ENCODE peak calls at places on chromosomes 3 and 15, in five cellular contexts. L, Z, I, U and S are unnamed samples.

GRCh38 chr15:32905481-32905880 is 187.7 kb downstream of the GREM1 start:
- DNase-seq in L (no peak), Z (no peak), I (no peak), U (no peak), S (no peak)

GRCh38 chr3:11165457-11165856 is 11.2 kb downstream of the HRH1 start:
- DNase-seq in L (no peak), Z (no peak), I (no peak), U (no peak), S (no peak)

GRCh38 chr3:192011137-192011536 is 550.2 kb downstream of the PYDC2 start:
- DNase-seq in L (no peak), Z (no peak), I (no peak), U (no peak), S (no peak)

GRCh38 chr3:50696276-50696675 is 21.5 kb downstream of the DOCK3 start:
- DNase-seq in L (no peak), Z (no peak), I (no peak), U (no peak), S (no peak)

GRCh38 chr3:55939287-55939686 is 452.2 kb upstream of the WNT5A start:
- DNase-seq in L (no peak), Z (no peak), I (no peak), U (no peak), S (no peak)

GRCh38 chr15:71215126-71215894 is 100.0 kb downstream of the THSD4 start:
- DNase-seq in L (no peak), Z (no peak), I (no peak), U (no peak), S (peak)

GRCh38 chr15:62124176-62124952 is 40.7 kb downstream of the C2CD4B start:
- DNase-seq in L (no peak), Z (peak), I (no peak), U (no peak), S (no peak)

GRCh38 chr15:70341566-70341965 is 243.8 kb upstream of the TLE3 start:
- DNase-seq in L (no peak), Z (no peak), I (no peak), U (no peak), S (peak)

GRCh38 chr15:29556385-29556784 is 265.9 kb downstream of the TJP1 start:
- DNase-seq in L (no peak), Z (no peak), I (no peak), U (no peak), S (no peak)

GRCh38 chr15:35545825-35546580 is at the start of gene DPH6:
- DNase-seq in L (no peak), Z (peak), I (peak), U (peak), S (peak)

GRCh38 chr3:183339461-183340086 is 86.5 kb downstream of the B3GNT5 start:
- DNase-seq in L (no peak), Z (no peak), I (no peak), U (no peak), S (no peak)

GRCh38 chr3:46711770-46712169 is 5.9 kb downstream of the PRSS50 start:
- DNase-seq in L (no peak), Z (no peak), I (no peak), U (no peak), S (peak)

GRCh38 chr15:67059127-67059553 is 6.3 kb upstream of the SMAD3 start:
- DNase-seq in L (no peak), Z (peak), I (no peak), U (peak), S (no peak)

GRCh38 chr3:71415708-71416108 is 167.8 kb downstream of the FOXP1 start:
- DNase-seq in L (no peak), Z (peak), I (no peak), U (no peak), S (no peak)

GRCh38 chr3:177427096-177427495 is 229.8 kb upstream of the TBL1XR1 start:
- DNase-seq in L (no peak), Z (no peak), I (no peak), U (no peak), S (no peak)

GRCh38 chr3:119891944-119892721 is 110.2 kb downstream of the NR1I2 start:
- DNase-seq in L (peak), Z (peak), I (peak), U (peak), S (peak)

GRCh38 chr15:34754674-34755418 is at the start of gene GJD2:
- DNase-seq in L (no peak), Z (no peak), I (peak), U (no peak), S (peak)

GRCh38 chr3:182954553-182954952 is 25.8 kb downstream of the DCUN1D1 start:
- DNase-seq in L (no peak), Z (no peak), I (no peak), U (no peak), S (no peak)

GRCh38 chr3:13548696-13549512 is at the start of gene FBLN2:
- DNase-seq in L (no peak), Z (no peak), I (peak), U (no peak), S (peak)

GRCh38 chr3:50324351-50325144 is 2.0 kb upstream of the HYAL2 start:
- DNase-seq in L (no peak), Z (peak), I (peak), U (no peak), S (peak)

GRCh38 chr3:186772886-186773417 is 10.4 kb upstream of the EIF4A2 start:
- DNase-seq in L (no peak), Z (no peak), I (peak), U (peak), S (peak)

GRCh38 chr15:52790166-52790708 is at the start of gene ONECUT1:
- DNase-seq in L (no peak), Z (peak), I (peak), U (peak), S (peak)

GRCh38 chr3:57791245-57791644 is 35.1 kb downstream of the SLMAP start:
- DNase-seq in L (no peak), Z (peak), I (no peak), U (no peak), S (no peak)

GRCh38 chr3:126135056-126135397 is 45.4 kb downstream of the ALDH1L1 start:
- DNase-seq in L (no peak), Z (no peak), I (no peak), U (peak), S (peak)

GRCh38 chr3:14445773-14446172 is 43.4 kb downstream of the SLC6A6 start:
- DNase-seq in L (no peak), Z (no peak), I (no peak), U (no peak), S (no peak)

GRCh38 chr3:109548192-109548938 is 211.0 kb upstream of the DPPA4 start:
- DNase-seq in L (no peak), Z (no peak), I (no peak), U (no peak), S (no peak)

GRCh38 chr3:187896664-187897063 is 151.4 kb upstream of the BCL6 start:
- DNase-seq in L (no peak), Z (no peak), I (no peak), U (no peak), S (no peak)

GRCh38 chr15:29872716-29873115 is 50.4 kb upstream of the TJP1 start:
- DNase-seq in L (no peak), Z (no peak), I (no peak), U (no peak), S (no peak)

GRCh38 chr3:1082024-1082633 is 10.7 kb upstream of the CNTN6 start:
- DNase-seq in L (no peak), Z (peak), I (peak), U (peak), S (peak)

GRCh38 chr15:78317145-78317836 is 17.9 kb upstream of the SKIC8 start:
- DNase-seq in L (no peak), Z (no peak), I (no peak), U (peak), S (peak)

GRCh38 chr15:55434989-55435825 is 26.9 kb downstream of the PIERCE2 start:
- DNase-seq in L (peak), Z (peak), I (peak), U (peak), S (no peak)

GRCh38 chr3:44905501-44906159 is 31.2 kb downstream of the TGM4 start:
- DNase-seq in L (no peak), Z (no peak), I (no peak), U (no peak), S (peak)

GRCh38 chr3:86948840-86949239 is 42.1 kb downstream of the VGLL3 start:
- DNase-seq in L (no peak), Z (no peak), I (no peak), U (no peak), S (no peak)

GRCh38 chr3:111210003-111210699 is 138.5 kb downstream of the NECTIN3 start:
- DNase-seq in L (peak), Z (no peak), I (no peak), U (no peak), S (no peak)

GRCh38 chr3:112405845-112406244 is 72.9 kb downstream of the CD200 start:
- DNase-seq in L (no peak), Z (no peak), I (no peak), U (no peak), S (no peak)

GRCh38 chr15:78681306-78682012 is 40.4 kb upstream of the CHRNB4 start:
- DNase-seq in L (no peak), Z (no peak), I (peak), U (no peak), S (peak)

DNA sequence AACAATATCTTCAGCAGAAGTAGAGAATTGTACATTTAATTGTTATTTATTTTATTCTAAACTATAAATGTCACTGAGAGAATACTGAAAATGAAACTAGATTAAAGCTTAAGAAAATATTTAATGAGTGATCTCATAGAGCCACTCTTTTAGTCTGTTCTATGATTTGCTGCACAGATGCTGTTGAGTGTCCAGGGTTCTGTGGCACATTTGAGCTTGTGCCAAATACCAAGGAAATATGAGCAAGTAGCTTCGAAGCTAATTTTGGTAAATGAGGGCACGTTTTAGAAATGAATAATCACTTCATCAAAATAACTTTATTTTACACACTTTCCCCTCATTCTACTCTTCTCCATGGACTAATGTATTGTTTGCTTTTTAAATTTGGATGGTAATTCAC is 53.6 kb upstream of the THRB start:
- DNase-seq in L (no peak), Z (no peak), I (no peak), U (no peak), S (no peak)
- H3K9ac ChIP-seq in L (no peak), Z (no peak), I (no peak), U (no peak), S (no peak)

GRCh38 chr3:42043116-42043796 is 47.9 kb upstream of the TRAK1 start:
- DNase-seq in L (no peak), Z (peak), I (peak), U (peak), S (peak)

GRCh38 chr3:42045719-42046243 is 45.4 kb upstream of the TRAK1 start:
- DNase-seq in L (no peak), Z (peak), I (no peak), U (no peak), S (no peak)

GRCh38 chr3:42037318-42037945 is 53.7 kb upstream of the TRAK1 start:
- DNase-seq in L (no peak), Z (no peak), I (no peak), U (peak), S (no peak)

GRCh38 chr3:42042747-42043115 is 48.4 kb upstream of the TRAK1 start:
- DNase-seq in L (no peak), Z (no peak), I (no peak), U (no peak), S (no peak)
- H3K9ac ChIP-seq in L (no peak), Z (peak), I (no peak), U (no peak), S (peak)

DNA sequence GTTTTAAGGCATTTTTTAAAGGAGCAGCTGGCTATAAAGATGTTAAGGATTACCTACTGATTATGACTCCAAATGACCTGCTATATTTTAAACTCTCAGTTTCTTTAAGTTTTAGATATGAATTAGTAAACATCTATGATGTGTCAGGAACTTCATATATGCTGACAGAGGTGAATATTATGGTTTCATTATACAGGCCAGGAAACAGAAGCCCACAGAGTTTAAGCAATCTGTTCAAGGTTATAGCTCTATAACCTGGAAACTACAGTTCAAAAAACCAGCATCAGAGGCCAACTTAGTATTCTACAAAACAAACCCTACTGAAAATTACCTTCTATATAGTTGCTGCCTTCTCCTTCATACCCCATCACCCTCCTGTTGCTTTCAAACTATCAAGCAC is 17.4 kb downstream of the PLSCR4 start:
- DNase-seq in L (no peak), Z (no peak), I (no peak), U (no peak), S (no peak)
- H3K9ac ChIP-seq in L (no peak), Z (no peak), I (no peak), U (no peak), S (no peak)

GRCh38 chr3:132537297-132537696 is 59.8 kb upstream of the ACKR4 start:
- DNase-seq in L (no peak), Z (no peak), I (no peak), U (no peak), S (no peak)

GRCh38 chr3:132538072-132538471 is 59.0 kb upstream of the ACKR4 start:
- DNase-seq in L (no peak), Z (peak), I (no peak), U (no peak), S (no peak)

GRCh38 chr3:132539681-132540080 is 57.4 kb upstream of the ACKR4 start:
- DNase-seq in L (no peak), Z (no peak), I (no peak), U (no peak), S (no peak)

GRCh38 chr3:132536442-132537153 is 60.5 kb upstream of the ACKR4 start:
- DNase-seq in L (no peak), Z (peak), I (no peak), U (no peak), S (no peak)

DNA sequence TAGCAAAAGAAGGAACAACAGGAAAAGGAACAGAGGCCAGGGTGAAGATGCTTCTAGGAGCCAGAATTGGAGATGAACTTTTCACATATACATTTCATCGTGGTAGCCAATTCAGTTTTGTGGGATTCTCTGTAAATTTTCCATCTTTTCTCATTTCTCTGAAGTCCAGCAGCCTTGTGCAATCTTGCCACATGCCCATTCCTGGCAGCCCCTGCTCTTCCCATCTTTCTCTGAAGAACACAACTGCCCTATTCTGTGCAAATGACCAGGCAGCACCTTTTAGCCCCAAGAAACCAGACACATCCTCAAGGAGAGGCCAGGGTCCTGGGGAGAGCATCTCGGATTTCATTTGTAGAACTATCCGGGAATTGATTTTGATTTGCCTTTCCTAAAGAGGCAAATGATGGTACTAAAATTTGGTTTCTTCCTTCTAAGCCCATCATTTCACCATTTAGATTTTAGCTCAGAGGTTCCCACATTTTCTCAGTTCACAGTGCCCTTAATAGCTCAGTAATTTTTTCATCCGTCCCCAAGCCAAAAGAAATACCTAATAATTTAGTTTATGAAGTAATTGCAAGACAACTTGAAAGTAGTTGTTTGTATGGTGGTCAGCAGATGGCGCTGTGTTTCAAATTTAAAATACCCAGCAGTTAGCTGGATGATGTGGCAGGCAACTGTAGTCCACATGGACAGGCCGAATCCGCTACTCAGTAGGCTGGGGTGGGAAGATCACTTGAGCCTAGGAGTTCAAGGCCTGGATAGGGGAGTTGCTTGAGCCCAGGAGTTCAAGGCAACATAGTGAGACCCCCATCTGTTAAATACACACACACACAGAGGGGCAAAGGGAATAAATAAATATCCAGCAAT is 61.3 kb upstream of the ACKR4 start:
- DNase-seq in L (peak), Z (peak), I (peak), U (peak), S (peak)
- H3K9ac ChIP-seq in L (no peak), Z (no peak), I (no peak), U (no peak), S (no peak)